ENCODE peak calls at places on chromosomes 13 and 19, in eight cellular contexts. Q, E, K, W, X, P, B and S are unnamed samples.

GRCh38 chr13:85223883-85224656 is 575.1 kb downstream of the SLITRK6 start:
- DNase-seq in Q (no peak), E (no peak), K (no peak), W (no peak), X (no peak), P (no peak), B (peak; percentile 15), S (no peak)

GRCh38 chr19:16404396-16404795 is 67.4 kb downstream of the EPS15L1 start:
- DNase-seq in Q (no peak), E (no peak), K (no peak), W (no peak), X (no peak), P (no peak), B (no peak), S (no peak)

GRCh38 chr19:3575949-3576673 is 3.4 kb downstream of the HMG20B start:
- DNase-seq in Q (no peak), E (no peak), K (no peak), W (no peak), X (no peak), P (no peak), B (no peak), S (no peak)

GRCh38 chr13:47680752-47681151 is 320.3 kb downstream of the SUCLA2 start:
- DNase-seq in Q (no peak), E (no peak), K (no peak), W (no peak), X (no peak), P (no peak), B (peak; percentile 50), S (peak; percentile 20)

GRCh38 chr13:98524391-98524790 is 52.5 kb downstream of the STK24 start:
- DNase-seq in Q (no peak), E (no peak), K (no peak), W (no peak), X (no peak), P (no peak), B (no peak), S (no peak)

GRCh38 chr19:10593148-10593547 is 6.0 kb upstream of the AP1M2 start:
- DNase-seq in Q (no peak), E (no peak), K (no peak), W (peak; percentile 86), X (no peak), P (no peak), B (no peak), S (no peak)

GRCh38 chr19:39515551-39516191 is 732 bp downstream of the SELENOV start:
- DNase-seq in Q (no peak), E (no peak), K (no peak), W (no peak), X (no peak), P (peak; percentile 56), B (no peak), S (no peak)

GRCh38 chr19:1680976-1681375 is 28.6 kb upstream of the TCF3 start:
- DNase-seq in Q (no peak), E (no peak), K (no peak), W (no peak), X (no peak), P (no peak), B (no peak), S (no peak)

GRCh38 chr13:30224732-30225131 is 82.6 kb downstream of the KATNAL1 start:
- DNase-seq in Q (peak; percentile 21), E (no peak), K (no peak), W (no peak), X (no peak), P (no peak), B (peak; percentile 30), S (peak; percentile 16)

GRCh38 chr19:57438925-57439324 is 3.8 kb downstream of the ZNF749 start:
- DNase-seq in Q (no peak), E (no peak), K (no peak), W (no peak), X (no peak), P (no peak), B (no peak), S (no peak)

GRCh38 chr19:55086730-55087541 is 11.3 kb downstream of the EPS8L1 start:
- DNase-seq in Q (no peak), E (peak; percentile 71), K (peak; percentile 96), W (no peak), X (peak; percentile 87), P (no peak), B (peak; percentile 91), S (peak; percentile 97)

GRCh38 chr19:9818734-9819589 is at the start of gene FBXL12:
- DNase-seq in Q (peak; percentile 99), E (peak; percentile 100), K (peak; percentile 100), W (peak; percentile 99), X (peak; percentile 100), P (peak; percentile 100), B (peak; percentile 99), S (peak; percentile 97)

GRCh38 chr13:67383358-67383757 is 153.2 kb upstream of the PCDH9 start:
- DNase-seq in Q (peak; percentile 29), E (no peak), K (no peak), W (no peak), X (no peak), P (no peak), B (peak; percentile 17), S (no peak)

GRCh38 chr13:107767119-107767518 is 448.2 kb downstream of the LIG4 start:
- DNase-seq in Q (no peak), E (no peak), K (no peak), W (no peak), X (no peak), P (no peak), B (no peak), S (no peak)

GRCh38 chr19:2283835-2284507 is 2.0 kb upstream of the PEAK3 start:
- DNase-seq in Q (no peak), E (no peak), K (no peak), W (no peak), X (no peak), P (no peak), B (no peak), S (no peak)

GRCh38 chr13:79466852-79467251 is 14.1 kb upstream of the NDFIP2 start:
- DNase-seq in Q (no peak), E (no peak), K (no peak), W (no peak), X (no peak), P (no peak), B (no peak), S (no peak)

GRCh38 chr13:36919833-36920611 is at the start of gene SMAD9:
- DNase-seq in Q (peak; percentile 18), E (no peak), K (peak; percentile 87), W (peak; percentile 73), X (peak; percentile 71), P (no peak), B (peak; percentile 67), S (peak; percentile 85)

GRCh38 chr19:47613165-47614146 is 4.5 kb downstream of the BICRA start:
- DNase-seq in Q (no peak), E (no peak), K (no peak), W (no peak), X (no peak), P (no peak), B (peak; percentile 70), S (peak; percentile 90)
- H3K27ac ChIP-seq in Q (no peak overlapping the region), E (peak overlapping the region; percentile 46), K (peak overlapping the region; percentile 42), W (no peak overlapping the region), X (peak overlapping the region; percentile 74), P (no peak overlapping the region), B (peak overlapping the region; percentile 54), S (peak overlapping the region; percentile 79)

GRCh38 chr13:110336108-110336507 is 29.0 kb downstream of the COL4A2 start:
- DNase-seq in Q (no peak), E (no peak), K (no peak), W (no peak), X (no peak), P (no peak), B (no peak), S (no peak)
- H3K4me1 ChIP-seq in Q (no peaks in the 10 kb centered on the region), E (no peaks in the 10 kb centered on the region), K (peaks cover 17% of the 10 kb centered on the region), W (peaks cover 4% of the 10 kb centered on the region), X (peaks cover 58% of the 10 kb centered on the region), P (peaks cover 15% of the 10 kb centered on the region), B (peaks cover 65% of the 10 kb centered on the region), S (peaks cover 89% of the 10 kb centered on the region)

GRCh38 chr19:17489392-17490030 is 19.2 kb downstream of the SLC27A1 start:
- DNase-seq in Q (no peak), E (no peak), K (no peak), W (no peak), X (no peak), P (no peak), B (no peak), S (no peak)
- H3K27ac ChIP-seq in Q (no peak overlapping the region), E (peak overlapping the region; percentile 52), K (peak overlapping the region; percentile 9), W (no peak overlapping the region), X (no peak overlapping the region), P (peak overlapping the region; percentile 30), B (no peak overlapping the region), S (no peak overlapping the region)

GRCh38 chr19:5977785-5978605 is at the start of gene RANBP3:
- DNase-seq in Q (peak; percentile 98), E (peak; percentile 97), K (peak; percentile 99), W (peak; percentile 100), X (peak; percentile 91), P (peak; percentile 99), B (peak; percentile 99), S (peak; percentile 98)

GRCh38 chr19:5975388-5975728 is 2.6 kb downstream of the RANBP3 start:
- DNase-seq in Q (no peak), E (no peak), K (no peak), W (no peak), X (no peak), P (no peak), B (no peak), S (no peak)

GRCh38 chr19:5976768-5977167 is 1.2 kb downstream of the RANBP3 start:
- DNase-seq in Q (no peak), E (no peak), K (no peak), W (no peak), X (no peak), P (no peak), B (no peak), S (no peak)

GRCh38 chr19:5978606-5979552 is 939 bp upstream of the RANBP3 start:
- DNase-seq in Q (no peak), E (no peak), K (peak; percentile 50), W (peak; percentile 29), X (no peak), P (no peak), B (no peak), S (no peak)

GRCh38 chr19:5977222-5977784 is 637 bp downstream of the RANBP3 start:
- DNase-seq in Q (no peak), E (no peak), K (no peak), W (peak; percentile 26), X (no peak), P (no peak), B (no peak), S (no peak)
- H3K4me1 ChIP-seq in Q (peaks cover 27% of the 10 kb centered on the region), E (peaks cover 5% of the 10 kb centered on the region), K (peaks cover 29% of the 10 kb centered on the region), W (peaks cover 47% of the 10 kb centered on the region), X (peaks cover 25% of the 10 kb centered on the region), P (peaks cover 55% of the 10 kb centered on the region), B (peaks cover 14% of the 10 kb centered on the region), S (peaks cover 16% of the 10 kb centered on the region)

GRCh38 chr13:59409651-59410200 is 754.0 kb downstream of the DIAPH3 start:
- DNase-seq in Q (no peak), E (no peak), K (no peak), W (no peak), X (no peak), P (no peak), B (no peak), S (no peak)

GRCh38 chr13:59413121-59413520 is 750.6 kb downstream of the DIAPH3 start:
- DNase-seq in Q (no peak), E (no peak), K (no peak), W (no peak), X (no peak), P (no peak), B (no peak), S (no peak)

GRCh38 chr13:59408738-59409137 is 755.0 kb downstream of the DIAPH3 start:
- DNase-seq in Q (no peak), E (no peak), K (no peak), W (no peak), X (no peak), P (no peak), B (no peak), S (no peak)

GRCh38 chr13:59409211-59409610 is 754.5 kb downstream of the DIAPH3 start:
- DNase-seq in Q (no peak), E (no peak), K (peak; percentile 23), W (no peak), X (no peak), P (no peak), B (peak; percentile 58), S (no peak)
- H3K27ac ChIP-seq in Q (no peak overlapping the region), E (no peak overlapping the region), K (no peak overlapping the region), W (no peak overlapping the region), X (no peak overlapping the region), P (no peak overlapping the region), B (no peak overlapping the region), S (no peak overlapping the region)